ENCODE peak calls at places on chromosomes 13 and 19, in seven cellular contexts. X, C, U, F, J, R and L are unnamed samples.

GRCh38 chr13:109145631-109146030 is 516.2 kb downstream of the MYO16 start:
- DNase-seq in J (peak), F (peak), R (peak), U (peak), X (no peak), C (no peak), L (peak)

GRCh38 chr13:29402168-29402621 is 193.3 kb downstream of the SLC7A1 start:
- DNase-seq in J (no peak), X (no peak), F (no peak), R (no peak), C (no peak), U (no peak), L (peak)

GRCh38 chr13:75902166-75903104 is 266.3 kb downstream of the LMO7 start:
- DNase-seq in X (no peak), R (no peak), F (no peak), J (no peak), U (no peak), C (no peak), L (no peak)

GRCh38 chr13:110916671-110917142 is 1.8 kb upstream of the ANKRD10 start:
- DNase-seq in J (no peak), R (no peak), C (no peak), X (no peak), F (no peak), U (no peak), L (peak)

GRCh38 chr19:2575734-2576481 is 100.0 kb downstream of the GADD45B start:
- DNase-seq in X (peak), J (peak), U (no peak), C (no peak), F (no peak), R (no peak), L (peak)

GRCh38 chr19:43662487-43662886 is 7.5 kb downstream of the PLAUR start:
- DNase-seq in R (no peak), F (no peak), U (no peak), J (no peak), C (no peak), X (no peak), L (peak)

GRCh38 chr19:49570138-49570856 is 10.1 kb downstream of the NOSIP start:
- DNase-seq in X (no peak), C (peak), U (peak), R (peak), J (peak), F (peak), L (peak)

GRCh38 chr13:27820524-27821482 is 28.5 kb downstream of the GSX1 start:
- DNase-seq in X (no peak), J (no peak), R (no peak), C (no peak), U (no peak), F (no peak), L (no peak)

GRCh38 chr19:57269515-57270250 is 10.6 kb upstream of the ZNF460 start:
- DNase-seq in F (no peak), J (no peak), C (no peak), U (no peak), X (no peak), R (peak), L (peak)

GRCh38 chr13:94192576-94192975 is 286.9 kb downstream of the DCT start:
- DNase-seq in U (peak), J (peak), C (no peak), R (no peak), F (peak), X (no peak), L (peak)

GRCh38 chr13:39527961-39528720 is 74.9 kb downstream of the LHFPL6 start:
- DNase-seq in X (no peak), J (no peak), F (no peak), U (no peak), R (no peak), C (no peak), L (peak)

GRCh38 chr19:55482128-55482961 is 2.6 kb upstream of the NAT14 start:
- DNase-seq in U (no peak), F (no peak), R (no peak), J (no peak), C (no peak), X (no peak), L (no peak)

GRCh38 chr13:27956576-27957300 is 12.4 kb downstream of the CDX2 start:
- DNase-seq in R (no peak), J (no peak), U (no peak), C (no peak), F (no peak), X (no peak), L (no peak)

GRCh38 chr13:79799049-79799448 is 318.1 kb downstream of the NDFIP2 start:
- DNase-seq in X (no peak), U (no peak), F (no peak), J (no peak), R (no peak), C (no peak), L (no peak)

GRCh38 chr19:368624-369020 is 24.0 kb upstream of the MIER2 start:
- DNase-seq in X (no peak), J (no peak), R (no peak), F (no peak), C (no peak), U (no peak), L (no peak)

GRCh38 chr19:36528921-36529518 is 949 bp upstream of the ZNF260 start:
- DNase-seq in X (no peak), J (no peak), F (no peak), R (peak), U (peak), C (peak), L (no peak)

GRCh38 chr13:101915333-101915732 is 462.9 kb downstream of the ITGBL1 start:
- DNase-seq in X (no peak), U (no peak), C (no peak), F (no peak), R (no peak), J (no peak), L (no peak)